ENCODE peak calls at places on chromosomes 2 and 18, in four cellular contexts. One of them, this sample, is unnamed.

GRCh38 chr2:226220511-226220910 is 579.1 kb downstream of the IRS1 start:
- DNase-seq in AG10803: no peak
- DNase-seq in BJ: no peak
- DNase-seq in mammary epithelial cell: no peak
- DNase-seq in this sample: no peak

GRCh38 chr2:164186596-164186995 is 434.7 kb downstream of the GRB14 start:
- DNase-seq in AG10803: no peak
- DNase-seq in BJ: no peak
- DNase-seq in mammary epithelial cell: peak
- DNase-seq in this sample: no peak

GRCh38 chr2:65436825-65437221 is 4.4 kb upstream of the SPRED2 start:
- DNase-seq in AG10803: peak
- DNase-seq in BJ: no peak
- DNase-seq in mammary epithelial cell: no peak
- DNase-seq in this sample: no peak

GRCh38 chr18:2301316-2301715 is 270.0 kb downstream of the METTL4 start:
- DNase-seq in AG10803: no peak
- DNase-seq in BJ: no peak
- DNase-seq in mammary epithelial cell: no peak
- DNase-seq in this sample: no peak

GRCh38 chr2:46252891-46253659 is 44.1 kb upstream of the EPAS1 start:
- DNase-seq in AG10803: no peak
- DNase-seq in BJ: no peak
- DNase-seq in mammary epithelial cell: peak
- DNase-seq in this sample: no peak

GRCh38 chr2:86464654-86465053 is 23.5 kb downstream of the KDM3A start:
- DNase-seq in AG10803: no peak
- DNase-seq in BJ: no peak
- DNase-seq in mammary epithelial cell: no peak
- DNase-seq in this sample: no peak

GRCh38 chr2:240461471-240462072 is 26.1 kb downstream of the GPC1 start:
- DNase-seq in AG10803: no peak
- DNase-seq in BJ: no peak
- DNase-seq in mammary epithelial cell: no peak
- DNase-seq in this sample: no peak

GRCh38 chr18:44927127-44927849 is 246.6 kb downstream of the SETBP1 start:
- DNase-seq in AG10803: peak
- DNase-seq in BJ: no peak
- DNase-seq in mammary epithelial cell: peak
- DNase-seq in this sample: no peak

GRCh38 chr2:63058149-63058741 is 7.6 kb downstream of the OTX1 start:
- DNase-seq in AG10803: no peak
- DNase-seq in BJ: no peak
- DNase-seq in mammary epithelial cell: no peak
- DNase-seq in this sample: no peak

GRCh38 chr2:86598966-86599365 is 24.7 kb downstream of the RNF103 start:
- DNase-seq in AG10803: no peak
- DNase-seq in BJ: no peak
- DNase-seq in mammary epithelial cell: peak
- DNase-seq in this sample: no peak

GRCh38 chr18:3383381-3383915 is 66.5 kb upstream of the TGIF1 start:
- DNase-seq in AG10803: no peak
- DNase-seq in BJ: no peak
- DNase-seq in mammary epithelial cell: no peak
- DNase-seq in this sample: no peak

GRCh38 chr2:119225084-119225864 is 1.6 kb downstream of the STEAP3 start:
- DNase-seq in AG10803: no peak
- DNase-seq in BJ: no peak
- DNase-seq in mammary epithelial cell: no peak
- DNase-seq in this sample: no peak

GRCh38 chr2:159188449-159188848 is 98.1 kb downstream of the WDSUB1 start:
- DNase-seq in AG10803: no peak
- DNase-seq in BJ: no peak
- DNase-seq in mammary epithelial cell: no peak
- DNase-seq in this sample: no peak

GRCh38 chr2:100780203-100781008 is 39.5 kb upstream of the NPAS2 start:
- DNase-seq in AG10803: no peak
- DNase-seq in BJ: no peak
- DNase-seq in mammary epithelial cell: peak
- DNase-seq in this sample: no peak

GRCh38 chr2:27209621-27210401 is 2.0 kb upstream of the ATRAID start:
- DNase-seq in AG10803: no peak
- DNase-seq in BJ: no peak
- DNase-seq in mammary epithelial cell: peak
- DNase-seq in this sample: no peak

GRCh38 chr18:27500531-27500930 is 315.4 kb upstream of the CHST9 start:
- DNase-seq in AG10803: no peak
- DNase-seq in BJ: no peak
- DNase-seq in mammary epithelial cell: no peak
- DNase-seq in this sample: no peak

GRCh38 chr2:23926289-23926749 is 604 bp downstream of the ATAD2B start:
- DNase-seq in AG10803: no peak
- DNase-seq in BJ: no peak
- DNase-seq in mammary epithelial cell: no peak
- DNase-seq in this sample: no peak

GRCh38 chr18:6757966-6758365 is 28.4 kb downstream of the ARHGAP28 start:
- DNase-seq in AG10803: peak
- DNase-seq in BJ: peak
- DNase-seq in mammary epithelial cell: no peak
- DNase-seq in this sample: peak

GRCh38 chr2:188984126-188984525 is 10.0 kb downstream of the COL3A1 start:
- DNase-seq in AG10803: peak
- DNase-seq in BJ: peak
- DNase-seq in mammary epithelial cell: peak
- DNase-seq in this sample: peak

GRCh38 chr2:6392966-6393365 is 472.7 kb downstream of the CMPK2 start:
- DNase-seq in AG10803: peak
- DNase-seq in BJ: no peak
- DNase-seq in mammary epithelial cell: no peak
- DNase-seq in this sample: peak

GRCh38 chr2:60855989-60856669 is 25.2 kb upstream of the REL start:
- DNase-seq in AG10803: no peak
- DNase-seq in BJ: no peak
- DNase-seq in mammary epithelial cell: peak
- DNase-seq in this sample: no peak

GRCh38 chr2:20557226-20557625 is 93.7 kb downstream of the HS1BP3 start:
- DNase-seq in AG10803: no peak
- DNase-seq in BJ: no peak
- DNase-seq in mammary epithelial cell: no peak
- DNase-seq in this sample: no peak

GRCh38 chr2:73112913-73113633 is at the start of gene RAB11FIP5:
- DNase-seq in AG10803: peak
- DNase-seq in BJ: no peak
- DNase-seq in mammary epithelial cell: peak
- DNase-seq in this sample: peak

GRCh38 chr2:143229411-143229810 is 100.2 kb downstream of the ARHGAP15 start:
- DNase-seq in AG10803: no peak
- DNase-seq in BJ: no peak
- DNase-seq in mammary epithelial cell: no peak
- DNase-seq in this sample: no peak

GRCh38 chr2:146240376-146240775 is 1604.5 kb upstream of the ACVR2A start:
- DNase-seq in AG10803: peak
- DNase-seq in BJ: no peak
- DNase-seq in mammary epithelial cell: no peak
- DNase-seq in this sample: no peak

GRCh38 chr2:199118701-199119241 is 339.0 kb downstream of the SATB2 start:
- DNase-seq in AG10803: no peak
- DNase-seq in BJ: no peak
- DNase-seq in mammary epithelial cell: no peak
- DNase-seq in this sample: no peak

GRCh38 chr18:25180974-25181373 is 171.0 kb downstream of the ZNF521 start:
- DNase-seq in AG10803: no peak
- DNase-seq in BJ: no peak
- DNase-seq in mammary epithelial cell: no peak
- DNase-seq in this sample: no peak

GRCh38 chr18:79528846-79529245 is 133.1 kb downstream of the NFATC1 start:
- DNase-seq in AG10803: peak
- DNase-seq in BJ: peak
- DNase-seq in mammary epithelial cell: peak
- DNase-seq in this sample: peak

GRCh38 chr2:1272835-1273234 is 140.4 kb upstream of the TPO start:
- DNase-seq in AG10803: no peak
- DNase-seq in BJ: no peak
- DNase-seq in mammary epithelial cell: no peak
- DNase-seq in this sample: no peak

GRCh38 chr2:132824716-132825115 is 154.7 kb upstream of the LYPD1 start:
- DNase-seq in AG10803: peak
- DNase-seq in BJ: peak
- DNase-seq in mammary epithelial cell: peak
- DNase-seq in this sample: peak

GRCh38 chr2:147331790-147332419 is 512.9 kb upstream of the ACVR2A start:
- DNase-seq in AG10803: peak
- DNase-seq in BJ: no peak
- DNase-seq in mammary epithelial cell: peak
- DNase-seq in this sample: peak

DNA sequence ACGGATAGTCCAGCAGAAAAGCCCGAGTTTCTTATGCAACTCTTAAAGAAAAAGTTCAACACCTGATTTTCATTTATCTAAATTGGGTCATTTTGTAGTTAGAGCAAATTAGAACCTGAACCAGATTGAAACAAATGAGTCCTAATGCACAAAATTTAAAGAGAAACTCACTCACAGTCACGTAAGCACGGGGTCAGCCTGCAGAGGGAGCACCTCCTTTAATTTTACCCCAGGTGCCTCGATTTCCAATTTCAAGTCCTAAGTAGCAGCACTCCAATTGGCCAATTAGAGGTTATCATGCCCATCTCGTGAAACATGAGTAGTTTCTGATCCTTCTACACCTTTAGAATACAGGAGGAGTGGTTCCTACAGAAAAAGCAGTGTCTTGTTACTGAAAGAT is 1929.7 kb upstream of the LRRTM1 start:
- DNase-seq in AG10803: no peak
- DNase-seq in BJ: no peak
- DNase-seq in mammary epithelial cell: no peak
- DNase-seq in this sample: no peak
- H3K4me3 ChIP-seq in AG10803: no peak
- H3K4me3 ChIP-seq in BJ: no peak
- H3K4me3 ChIP-seq in mammary epithelial cell: no peak
- H3K4me3 ChIP-seq in this sample: no peak

DNA sequence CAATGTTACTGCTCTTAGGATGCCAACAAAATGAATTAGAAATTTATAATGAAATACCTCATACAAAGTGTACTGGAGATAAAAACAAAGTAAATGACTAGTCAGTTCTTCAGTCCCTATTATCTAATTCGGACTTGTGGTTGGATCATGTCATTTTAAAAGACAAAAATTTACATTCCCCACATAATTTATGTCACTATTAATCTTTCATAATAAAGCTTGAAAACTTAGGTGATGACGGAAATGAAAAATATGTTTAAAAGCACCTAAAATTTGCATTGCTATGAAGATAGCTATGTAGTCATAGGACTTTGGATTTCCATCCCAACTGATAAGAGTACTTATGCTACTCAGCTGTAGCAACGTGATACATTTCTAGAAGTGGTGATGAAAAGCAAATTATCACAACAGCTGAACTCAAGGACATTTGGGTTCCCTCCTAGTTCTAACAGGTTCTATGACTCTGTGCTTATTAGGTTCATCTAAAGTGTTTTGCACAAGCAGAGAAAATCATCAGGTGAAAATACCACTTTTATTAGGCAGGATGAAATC is 58.4 kb downstream of the LRPPRC start:
- DNase-seq in AG10803: no peak
- DNase-seq in BJ: no peak
- DNase-seq in mammary epithelial cell: no peak
- DNase-seq in this sample: no peak
- TF ChIP-seq CTCF in AG10803: no peak
- TF ChIP-seq CTCF in BJ: no peak
- TF ChIP-seq CTCF in mammary epithelial cell: no peak
- TF ChIP-seq CTCF in this sample: no peak

DNA sequence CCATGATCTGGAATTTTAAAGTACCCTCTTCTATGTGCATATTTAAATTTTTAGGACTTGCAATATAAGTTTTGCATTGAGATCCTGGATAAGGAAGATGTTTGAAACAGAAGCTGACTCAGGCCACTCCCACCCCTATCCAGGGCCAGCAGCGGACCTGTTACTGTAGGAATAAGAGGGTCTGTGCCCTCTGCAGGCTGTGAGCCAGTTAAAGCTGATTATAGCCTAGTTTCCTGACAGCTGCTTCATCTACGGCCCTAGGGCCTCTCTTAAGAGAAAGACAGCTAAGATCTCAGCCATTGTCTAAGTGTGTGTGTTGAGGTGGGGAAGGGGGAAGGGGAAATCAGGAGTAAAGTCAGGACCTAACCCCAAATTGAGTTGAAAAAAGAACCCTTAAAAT is 234.0 kb downstream of the HAUS1 start:
- DNase-seq in AG10803: no peak
- DNase-seq in BJ: no peak
- DNase-seq in mammary epithelial cell: no peak
- DNase-seq in this sample: no peak
- H3K4me3 ChIP-seq in AG10803: no peak
- H3K4me3 ChIP-seq in BJ: no peak
- H3K4me3 ChIP-seq in mammary epithelial cell: no peak
- H3K4me3 ChIP-seq in this sample: no peak

GRCh38 chr2:16417711-16418110 is 247.9 kb downstream of the CYRIA start:
- DNase-seq in AG10803: no peak
- DNase-seq in BJ: no peak
- DNase-seq in mammary epithelial cell: no peak
- DNase-seq in this sample: no peak

GRCh38 chr2:16413947-16414346 is 251.7 kb downstream of the CYRIA start:
- DNase-seq in AG10803: no peak
- DNase-seq in BJ: no peak
- DNase-seq in mammary epithelial cell: no peak
- DNase-seq in this sample: no peak

GRCh38 chr2:16413257-16413656 is 252.4 kb downstream of the CYRIA start:
- DNase-seq in AG10803: no peak
- DNase-seq in BJ: no peak
- DNase-seq in mammary epithelial cell: no peak
- DNase-seq in this sample: no peak

GRCh38 chr2:16420421-16420820 is 245.2 kb downstream of the CYRIA start:
- DNase-seq in AG10803: no peak
- DNase-seq in BJ: no peak
- DNase-seq in mammary epithelial cell: no peak
- DNase-seq in this sample: no peak

DNA sequence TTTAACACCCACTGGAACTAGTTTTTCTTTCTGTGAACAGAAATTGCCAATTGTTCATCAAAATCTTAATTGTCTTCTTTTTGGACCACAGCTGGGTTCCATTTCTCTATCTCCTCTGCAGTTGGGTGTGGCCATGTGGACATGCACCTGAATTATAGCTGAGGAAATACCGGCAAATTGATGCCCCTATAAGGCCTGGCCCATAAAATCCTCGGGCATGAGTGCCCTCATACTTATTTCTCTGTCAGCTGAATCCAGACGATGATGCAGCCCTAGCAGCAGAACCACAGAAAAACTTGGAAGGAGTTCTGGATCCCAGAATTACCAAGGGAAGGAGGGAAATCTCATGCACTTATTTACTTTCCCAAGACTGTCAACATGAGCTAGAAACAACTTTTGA is 249.0 kb downstream of the CYRIA start:
- DNase-seq in AG10803: no peak
- DNase-seq in BJ: no peak
- DNase-seq in mammary epithelial cell: no peak
- DNase-seq in this sample: no peak
- TF ChIP-seq CTCF in AG10803: no peak
- TF ChIP-seq CTCF in BJ: no peak
- TF ChIP-seq CTCF in mammary epithelial cell: no peak
- TF ChIP-seq CTCF in this sample: no peak

GRCh38 chr2:176084629-176085119 is 912 bp upstream of the EVX2 start:
- DNase-seq in AG10803: no peak
- DNase-seq in BJ: no peak
- DNase-seq in mammary epithelial cell: no peak
- DNase-seq in this sample: no peak
- H3K4me3 ChIP-seq in AG10803: no peak
- H3K4me3 ChIP-seq in BJ: no peak
- H3K4me3 ChIP-seq in mammary epithelial cell: no peak
- H3K4me3 ChIP-seq in this sample: no peak

This sample was measured in astrocyte of the cerebellum.